ENCODE peak calls at places on chromosomes 5 and 9, in ten cellular contexts. One of them, this sample, is unnamed.

GRCh38 chr5:34716986-34717385 is 60.9 kb downstream of the RAI14 start:
- DNase-seq in uterus: no peak
- DNase-seq in tibial nerve: no peak
- DNase-seq in pancreas: no peak
- DNase-seq in tibial artery: no peak
- DNase-seq in fibroblast of lung: peak; percentile 77
- DNase-seq in RWPE2: no peak
- DNase-seq in heart left ventricle: no peak
- DNase-seq in heart right ventricle: no peak
- DNase-seq in SK-N-SH: no peak
- DNase-seq in this sample: no peak

GRCh38 chr9:120375316-120375715 is 204.7 kb downstream of the CDK5RAP2 start:
- DNase-seq in uterus: no peak
- DNase-seq in tibial nerve: no peak
- DNase-seq in pancreas: no peak
- DNase-seq in tibial artery: no peak
- DNase-seq in fibroblast of lung: no peak
- DNase-seq in RWPE2: no peak
- DNase-seq in heart left ventricle: no peak
- DNase-seq in heart right ventricle: no peak
- DNase-seq in SK-N-SH: no peak
- DNase-seq in this sample: no peak

GRCh38 chr9:97660847-97661246 is 27.2 kb downstream of the NCBP1 start:
- DNase-seq in uterus: no peak
- DNase-seq in tibial nerve: no peak
- DNase-seq in pancreas: no peak
- DNase-seq in tibial artery: no peak
- DNase-seq in fibroblast of lung: no peak
- DNase-seq in RWPE2: no peak
- DNase-seq in heart left ventricle: no peak
- DNase-seq in heart right ventricle: no peak
- DNase-seq in SK-N-SH: no peak
- DNase-seq in this sample: no peak

GRCh38 chr5:143986567-143987242 is 174.7 kb downstream of the HMHB1 start:
- DNase-seq in uterus: peak; percentile 19
- DNase-seq in tibial nerve: no peak
- DNase-seq in pancreas: no peak
- DNase-seq in tibial artery: no peak
- DNase-seq in fibroblast of lung: peak; percentile 94
- DNase-seq in RWPE2: no peak
- DNase-seq in heart left ventricle: no peak
- DNase-seq in heart right ventricle: no peak
- DNase-seq in SK-N-SH: no peak
- DNase-seq in this sample: no peak

GRCh38 chr5:96868603-96869371 is 7.5 kb upstream of the ERAP2 start:
- DNase-seq in uterus: no peak
- DNase-seq in tibial nerve: no peak
- DNase-seq in pancreas: peak; percentile 11
- DNase-seq in tibial artery: no peak
- DNase-seq in fibroblast of lung: peak; percentile 69
- DNase-seq in RWPE2: no peak
- DNase-seq in heart left ventricle: no peak
- DNase-seq in heart right ventricle: no peak
- DNase-seq in SK-N-SH: peak; percentile 32
- DNase-seq in this sample: no peak

GRCh38 chr9:123561055-123561454 is 205.1 kb downstream of the CRB2 start:
- DNase-seq in uterus: no peak
- DNase-seq in tibial nerve: no peak
- DNase-seq in pancreas: no peak
- DNase-seq in tibial artery: no peak
- DNase-seq in fibroblast of lung: no peak
- DNase-seq in RWPE2: no peak
- DNase-seq in heart left ventricle: no peak
- DNase-seq in heart right ventricle: no peak
- DNase-seq in SK-N-SH: no peak
- DNase-seq in this sample: no peak

GRCh38 chr9:37324691-37325490 is 97.6 kb upstream of the GRHPR start:
- DNase-seq in uterus: no peak
- DNase-seq in tibial nerve: no peak
- DNase-seq in pancreas: no peak
- DNase-seq in tibial artery: no peak
- DNase-seq in fibroblast of lung: no peak
- DNase-seq in RWPE2: no peak
- DNase-seq in heart left ventricle: no peak
- DNase-seq in heart right ventricle: no peak
- DNase-seq in SK-N-SH: no peak
- DNase-seq in this sample: no peak

GRCh38 chr9:93091056-93091452 is 5.0 kb upstream of the CARD19 start:
- DNase-seq in uterus: no peak
- DNase-seq in tibial nerve: no peak
- DNase-seq in pancreas: no peak
- DNase-seq in tibial artery: no peak
- DNase-seq in fibroblast of lung: no peak
- DNase-seq in RWPE2: no peak
- DNase-seq in heart left ventricle: no peak
- DNase-seq in heart right ventricle: no peak
- DNase-seq in SK-N-SH: peak; percentile 12
- DNase-seq in this sample: no peak

GRCh38 chr5:83368317-83368716 is 103.2 kb upstream of the VCAN start:
- DNase-seq in uterus: no peak
- DNase-seq in tibial nerve: no peak
- DNase-seq in pancreas: no peak
- DNase-seq in tibial artery: peak; percentile 29
- DNase-seq in fibroblast of lung: peak; percentile 91
- DNase-seq in RWPE2: no peak
- DNase-seq in heart left ventricle: peak; percentile 32
- DNase-seq in heart right ventricle: no peak
- DNase-seq in SK-N-SH: no peak
- DNase-seq in this sample: no peak

GRCh38 chr5:171521219-171521633 is 101.8 kb downstream of the FGF18 start:
- DNase-seq in uterus: peak; percentile 77
- DNase-seq in tibial nerve: no peak
- DNase-seq in pancreas: no peak
- DNase-seq in tibial artery: peak; percentile 67
- DNase-seq in fibroblast of lung: peak; percentile 96
- DNase-seq in RWPE2: peak; percentile 88
- DNase-seq in heart left ventricle: no peak
- DNase-seq in heart right ventricle: no peak
- DNase-seq in SK-N-SH: peak; percentile 35
- DNase-seq in this sample: no peak

GRCh38 chr5:56270058-56270457 is 36.9 kb upstream of the ANKRD55 start:
- DNase-seq in uterus: no peak
- DNase-seq in tibial nerve: no peak
- DNase-seq in pancreas: no peak
- DNase-seq in tibial artery: no peak
- DNase-seq in fibroblast of lung: no peak
- DNase-seq in RWPE2: no peak
- DNase-seq in heart left ventricle: no peak
- DNase-seq in heart right ventricle: no peak
- DNase-seq in SK-N-SH: peak; percentile 52
- DNase-seq in this sample: no peak

DNA sequence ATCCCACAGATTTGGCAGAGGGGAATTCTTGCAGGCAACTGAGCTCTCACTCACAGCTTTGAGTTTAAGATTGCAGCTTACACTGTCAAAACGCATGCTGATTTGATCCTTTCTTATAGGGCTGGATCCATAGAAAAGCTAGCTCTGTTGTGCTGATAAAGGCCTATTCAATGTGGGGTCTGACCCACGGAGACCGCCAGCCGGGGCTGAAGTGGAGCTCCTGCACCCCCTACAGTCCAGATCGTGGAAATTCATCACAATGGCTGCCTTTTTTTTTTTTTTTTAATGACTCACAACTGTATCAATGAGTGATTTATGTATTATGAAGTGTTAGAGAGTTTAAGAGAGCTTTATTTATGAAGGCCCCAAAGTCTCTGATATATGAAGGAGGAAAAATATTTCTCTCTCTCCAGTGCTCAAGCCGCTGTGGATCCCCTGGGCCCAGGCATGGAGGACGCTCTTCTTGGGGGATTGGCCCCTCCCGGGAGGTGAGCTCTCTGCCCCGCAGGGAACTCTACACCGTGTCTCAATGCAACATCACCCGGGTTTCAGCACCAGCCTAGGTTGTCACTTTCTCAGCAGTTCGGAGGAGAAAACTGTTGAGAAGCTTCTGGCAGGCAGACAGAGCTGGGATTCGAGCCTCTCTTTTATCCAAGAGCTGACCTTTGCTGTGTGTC is 700.2 kb downstream of the IRX1 start:
- DNase-seq in uterus: no peak
- DNase-seq in tibial nerve: no peak
- DNase-seq in pancreas: no peak
- DNase-seq in tibial artery: no peak
- DNase-seq in fibroblast of lung: peak; percentile 9
- DNase-seq in RWPE2: no peak
- DNase-seq in heart left ventricle: no peak
- DNase-seq in heart right ventricle: no peak
- DNase-seq in SK-N-SH: peak; percentile 45
- DNase-seq in this sample: no peak
- TF ChIP-seq CTCF in uterus: no peak
- TF ChIP-seq CTCF in tibial nerve: peak; percentile 42
- TF ChIP-seq CTCF in pancreas: no peak
- TF ChIP-seq CTCF in tibial artery: no peak
- TF ChIP-seq CTCF in fibroblast of lung: no peak
- TF ChIP-seq CTCF in RWPE2: peak; percentile 64
- TF ChIP-seq CTCF in heart left ventricle: peak; percentile 36
- TF ChIP-seq CTCF in heart right ventricle: peak; percentile 48
- TF ChIP-seq CTCF in SK-N-SH: peak; percentile 26
- TF ChIP-seq CTCF in this sample: peak; percentile 67

DNA sequence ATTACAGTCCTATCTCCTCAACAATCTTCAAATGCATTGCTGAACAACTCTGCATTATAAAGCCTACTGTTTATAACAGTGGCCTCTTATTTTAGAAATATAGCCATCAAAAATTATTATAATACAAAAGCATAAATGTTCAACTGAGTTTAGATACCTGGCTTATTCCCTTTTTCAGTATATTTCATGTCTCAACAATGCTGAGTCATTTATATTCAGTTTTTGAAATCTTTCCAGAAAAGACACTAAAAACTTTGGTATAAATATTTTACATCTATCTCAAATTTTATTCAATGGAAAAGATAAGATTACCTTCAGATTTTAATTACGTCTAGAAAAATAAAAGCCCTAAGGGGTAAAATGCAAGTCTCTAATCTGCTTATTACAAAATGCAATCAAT is 37.9 kb downstream of the LURAP1L start:
- DNase-seq in uterus: no peak
- DNase-seq in tibial nerve: no peak
- DNase-seq in pancreas: no peak
- DNase-seq in tibial artery: no peak
- DNase-seq in fibroblast of lung: no peak
- DNase-seq in RWPE2: no peak
- DNase-seq in heart left ventricle: no peak
- DNase-seq in heart right ventricle: no peak
- DNase-seq in SK-N-SH: no peak
- DNase-seq in this sample: no peak
- H3K4me1 ChIP-seq in uterus: no peaks in the 10 kb centered on the region
- H3K4me1 ChIP-seq in tibial nerve: no peaks in the 10 kb centered on the region
- H3K4me1 ChIP-seq in pancreas: peaks cover 33% of the 10 kb centered on the region
- H3K4me1 ChIP-seq in tibial artery: peaks cover 30% of the 10 kb centered on the region
- H3K4me1 ChIP-seq in fibroblast of lung: peaks cover 21% of the 10 kb centered on the region
- H3K4me1 ChIP-seq in RWPE2: peaks cover 50% of the 10 kb centered on the region
- H3K4me1 ChIP-seq in heart left ventricle: peaks cover 21% of the 10 kb centered on the region
- H3K4me1 ChIP-seq in heart right ventricle: peaks cover 7% of the 10 kb centered on the region
- H3K4me1 ChIP-seq in SK-N-SH: peaks cover 20% of the 10 kb centered on the region
- H3K4me1 ChIP-seq in this sample: peaks cover 28% of the 10 kb centered on the region

DNA sequence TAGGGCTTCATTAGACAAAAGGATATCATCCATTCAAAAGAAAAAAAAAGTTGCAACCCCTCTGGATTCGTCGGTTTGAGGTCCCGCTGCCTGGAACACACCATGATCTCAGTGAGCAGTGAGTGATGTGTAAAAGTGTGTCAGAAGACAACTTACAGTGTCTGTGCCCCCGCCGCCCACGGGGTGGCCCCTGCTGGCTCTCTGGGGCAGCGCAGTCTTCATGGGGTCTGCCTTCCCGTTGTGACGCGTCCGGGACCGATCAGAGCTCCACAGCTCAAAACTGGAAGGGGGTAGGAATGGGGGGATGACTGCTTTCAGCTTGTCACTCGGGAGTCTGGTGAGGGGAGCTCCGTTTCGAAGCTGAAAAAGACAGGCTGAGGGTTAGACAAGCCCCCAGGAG is 22.6 kb downstream of the ANKS6 start:
- DNase-seq in uterus: no peak
- DNase-seq in tibial nerve: no peak
- DNase-seq in pancreas: no peak
- DNase-seq in tibial artery: no peak
- DNase-seq in fibroblast of lung: no peak
- DNase-seq in RWPE2: no peak
- DNase-seq in heart left ventricle: no peak
- DNase-seq in heart right ventricle: no peak
- DNase-seq in SK-N-SH: no peak
- DNase-seq in this sample: no peak
- TF ChIP-seq CTCF in uterus: no peak
- TF ChIP-seq CTCF in tibial nerve: no peak
- TF ChIP-seq CTCF in pancreas: no peak
- TF ChIP-seq CTCF in tibial artery: no peak
- TF ChIP-seq CTCF in fibroblast of lung: no peak
- TF ChIP-seq CTCF in RWPE2: no peak
- TF ChIP-seq CTCF in heart left ventricle: no peak
- TF ChIP-seq CTCF in heart right ventricle: no peak
- TF ChIP-seq CTCF in SK-N-SH: no peak
- TF ChIP-seq CTCF in this sample: no peak

GRCh38 chr5:370311-370958 is 48.9 kb downstream of the AHRR start:
- DNase-seq in uterus: no peak
- DNase-seq in tibial nerve: no peak
- DNase-seq in pancreas: no peak
- DNase-seq in tibial artery: peak; percentile 9
- DNase-seq in fibroblast of lung: no peak
- DNase-seq in RWPE2: no peak
- DNase-seq in heart left ventricle: no peak
- DNase-seq in heart right ventricle: no peak
- DNase-seq in SK-N-SH: no peak
- DNase-seq in this sample: no peak

GRCh38 chr5:372556-372910 is 51.0 kb downstream of the AHRR start:
- DNase-seq in uterus: peak; percentile 6
- DNase-seq in tibial nerve: no peak
- DNase-seq in pancreas: no peak
- DNase-seq in tibial artery: no peak
- DNase-seq in fibroblast of lung: no peak
- DNase-seq in RWPE2: peak; percentile 62
- DNase-seq in heart left ventricle: peak; percentile 24
- DNase-seq in heart right ventricle: no peak
- DNase-seq in SK-N-SH: peak; percentile 36
- DNase-seq in this sample: no peak

GRCh38 chr5:369151-369939 is 47.8 kb downstream of the AHRR start:
- DNase-seq in uterus: no peak
- DNase-seq in tibial nerve: no peak
- DNase-seq in pancreas: no peak
- DNase-seq in tibial artery: peak; percentile 18
- DNase-seq in fibroblast of lung: peak; percentile 38
- DNase-seq in RWPE2: no peak
- DNase-seq in heart left ventricle: no peak
- DNase-seq in heart right ventricle: no peak
- DNase-seq in SK-N-SH: no peak
- DNase-seq in this sample: no peak

GRCh38 chr5:371811-372555 is 50.5 kb downstream of the AHRR start:
- DNase-seq in uterus: no peak
- DNase-seq in tibial nerve: no peak
- DNase-seq in pancreas: no peak
- DNase-seq in tibial artery: no peak
- DNase-seq in fibroblast of lung: no peak
- DNase-seq in RWPE2: peak; percentile 61
- DNase-seq in heart left ventricle: no peak
- DNase-seq in heart right ventricle: no peak
- DNase-seq in SK-N-SH: peak; percentile 26
- DNase-seq in this sample: no peak

GRCh38 chr5:370959-371810 is 49.7 kb downstream of the AHRR start:
- DNase-seq in uterus: no peak
- DNase-seq in tibial nerve: no peak
- DNase-seq in pancreas: no peak
- DNase-seq in tibial artery: no peak
- DNase-seq in fibroblast of lung: no peak
- DNase-seq in RWPE2: peak; percentile 48
- DNase-seq in heart left ventricle: no peak
- DNase-seq in heart right ventricle: no peak
- DNase-seq in SK-N-SH: no peak
- DNase-seq in this sample: no peak
- H3K4me1 ChIP-seq in uterus: no peaks in the 10 kb centered on the region
- H3K4me1 ChIP-seq in tibial nerve: peaks cover 18% of the 10 kb centered on the region
- H3K4me1 ChIP-seq in pancreas: no peaks in the 10 kb centered on the region
- H3K4me1 ChIP-seq in tibial artery: peaks cover 16% of the 10 kb centered on the region
- H3K4me1 ChIP-seq in fibroblast of lung: peaks cover 47% of the 10 kb centered on the region
- H3K4me1 ChIP-seq in RWPE2: peaks cover 2% of the 10 kb centered on the region
- H3K4me1 ChIP-seq in heart left ventricle: no peaks in the 10 kb centered on the region
- H3K4me1 ChIP-seq in heart right ventricle: no peaks in the 10 kb centered on the region
- H3K4me1 ChIP-seq in SK-N-SH: no peaks in the 10 kb centered on the region
- H3K4me1 ChIP-seq in this sample: peaks cover 33% of the 10 kb centered on the region